ENCODE peak calls at places on chromosome 11, in seven cellular contexts. One of them, this sample, is unnamed. For H3K4me1, the result is how much of the 10 kb centered on the place peaks cover.

GRCh38 chr11:71451596-71452353 is 1.2 kb upstream of the NADSYN1 start:
- DNase-seq in GM23338: peak
- DNase-seq in transverse colon: peak
- DNase-seq in body of pancreas: peak
- DNase-seq in HCT116: no peak
- DNase-seq in Caco-2: peak
- DNase-seq in prostate gland: no peak
- DNase-seq in this sample: no peak

GRCh38 chr11:79054636-79055035 is 386.2 kb downstream of the TENM4 start:
- DNase-seq in GM23338: no peak
- DNase-seq in prostate gland: no peak
- DNase-seq in body of pancreas: no peak
- DNase-seq in HCT116: no peak
- DNase-seq in Caco-2: no peak
- DNase-seq in transverse colon: no peak
- DNase-seq in this sample: no peak

GRCh38 chr11:14336507-14337503 is 22.2 kb downstream of the RRAS2 start:
- DNase-seq in body of pancreas: no peak
- DNase-seq in Caco-2: no peak
- DNase-seq in HCT116: peak
- DNase-seq in GM23338: no peak
- DNase-seq in prostate gland: no peak
- DNase-seq in transverse colon: no peak
- DNase-seq in this sample: no peak

GRCh38 chr11:23509023-23509422 is 648.7 kb upstream of the CCDC179 start:
- DNase-seq in GM23338: no peak
- DNase-seq in Caco-2: no peak
- DNase-seq in prostate gland: no peak
- DNase-seq in body of pancreas: no peak
- DNase-seq in HCT116: no peak
- DNase-seq in transverse colon: no peak
- DNase-seq in this sample: no peak

GRCh38 chr11:119626910-119627305 is 102.1 kb downstream of the NECTIN1 start:
- DNase-seq in transverse colon: no peak
- DNase-seq in body of pancreas: no peak
- DNase-seq in GM23338: no peak
- DNase-seq in prostate gland: no peak
- DNase-seq in HCT116: no peak
- DNase-seq in Caco-2: no peak
- DNase-seq in this sample: no peak

GRCh38 chr11:111454561-111455192 is 57.5 kb downstream of the BTG4 start:
- DNase-seq in Caco-2: peak
- DNase-seq in prostate gland: peak
- DNase-seq in GM23338: peak
- DNase-seq in body of pancreas: no peak
- DNase-seq in transverse colon: peak
- DNase-seq in HCT116: no peak
- DNase-seq in this sample: no peak

GRCh38 chr11:86869966-86870570 is 69.7 kb downstream of the PRSS23 start:
- DNase-seq in body of pancreas: peak
- DNase-seq in GM23338: peak
- DNase-seq in prostate gland: peak
- DNase-seq in HCT116: peak
- DNase-seq in Caco-2: peak
- DNase-seq in transverse colon: peak
- DNase-seq in this sample: peak

GRCh38 chr11:75524576-75525432 is 937 bp downstream of the GDPD5 start:
- DNase-seq in Caco-2: no peak
- DNase-seq in HCT116: no peak
- DNase-seq in transverse colon: peak
- DNase-seq in GM23338: peak
- DNase-seq in prostate gland: no peak
- DNase-seq in body of pancreas: peak
- DNase-seq in this sample: no peak

GRCh38 chr11:65435330-65435931 is 12.8 kb downstream of the NEAT1 start:
- DNase-seq in Caco-2: no peak
- DNase-seq in HCT116: no peak
- DNase-seq in body of pancreas: peak
- DNase-seq in prostate gland: peak
- DNase-seq in transverse colon: peak
- DNase-seq in GM23338: no peak
- DNase-seq in this sample: no peak

GRCh38 chr11:57622263-57622662 is 24.8 kb downstream of the SERPING1 start:
- DNase-seq in HCT116: no peak
- DNase-seq in transverse colon: no peak
- DNase-seq in GM23338: no peak
- DNase-seq in Caco-2: no peak
- DNase-seq in prostate gland: no peak
- DNase-seq in body of pancreas: no peak
- DNase-seq in this sample: no peak

DNA sequence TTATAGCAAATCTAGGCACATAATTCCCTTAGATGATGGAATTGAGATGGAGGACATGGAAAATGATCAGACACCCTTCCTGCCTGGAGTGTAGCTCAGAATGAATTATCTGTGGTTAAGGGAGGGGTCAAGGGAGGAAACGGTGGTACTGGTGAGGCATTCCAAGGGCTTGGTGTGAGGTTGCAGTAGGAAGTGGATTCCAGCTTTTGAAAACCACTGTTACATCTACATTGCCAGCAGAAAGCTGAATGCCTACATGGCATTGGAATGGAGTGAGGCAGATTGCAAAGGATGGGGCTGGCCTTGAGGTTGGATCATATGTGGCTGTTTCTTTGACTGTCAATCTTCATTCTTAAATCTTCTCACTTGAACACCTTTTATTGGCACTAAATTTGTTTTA is 684.4 kb downstream of the NTM start:
- DNase-seq in transverse colon: no peak
- DNase-seq in GM23338: no peak
- DNase-seq in body of pancreas: no peak
- DNase-seq in Caco-2: no peak
- DNase-seq in HCT116: no peak
- DNase-seq in prostate gland: no peak
- DNase-seq in this sample: no peak
- H3K4me1 ChIP-seq in transverse colon: under half
- H3K4me1 ChIP-seq in GM23338: under half
- H3K4me1 ChIP-seq in body of pancreas: under half
- H3K4me1 ChIP-seq in Caco-2: under half
- H3K4me1 ChIP-seq in HCT116: under half
- H3K4me1 ChIP-seq in prostate gland: under half
- H3K4me1 ChIP-seq in this sample: under half

GRCh38 chr11:108871152-108871551 is 206.3 kb downstream of the DDX10 start:
- DNase-seq in GM23338: peak
- DNase-seq in Caco-2: peak
- DNase-seq in HCT116: no peak
- DNase-seq in prostate gland: no peak
- DNase-seq in transverse colon: no peak
- DNase-seq in body of pancreas: peak
- DNase-seq in this sample: no peak
- TF ChIP-seq CTCF in GM23338: peak
- TF ChIP-seq CTCF in Caco-2: peak
- TF ChIP-seq CTCF in HCT116: peak
- TF ChIP-seq CTCF in prostate gland: peak
- TF ChIP-seq CTCF in transverse colon: no peak
- TF ChIP-seq CTCF in body of pancreas: peak
- TF ChIP-seq CTCF in this sample: no peak

DNA sequence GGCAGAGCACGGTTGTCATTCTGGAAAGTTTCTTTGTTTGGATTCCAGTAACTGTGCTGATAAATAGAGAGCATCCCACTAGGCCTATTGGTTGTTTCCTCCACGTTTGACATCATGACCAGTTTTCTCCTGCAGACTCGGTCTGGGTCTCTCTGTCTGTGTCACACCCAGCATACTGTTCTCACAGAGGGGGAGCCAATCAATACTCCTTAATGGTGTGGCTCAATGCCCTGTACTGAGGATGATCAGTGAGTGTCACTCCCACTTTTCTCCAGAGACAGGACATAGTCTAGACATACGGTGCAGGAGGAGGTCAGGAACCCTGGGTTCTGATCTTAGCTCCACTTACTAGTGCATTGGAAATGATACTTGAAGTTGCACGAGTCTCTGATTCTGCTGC is 88.2 kb upstream of the BLID start:
- DNase-seq in body of pancreas: no peak
- DNase-seq in Caco-2: no peak
- DNase-seq in transverse colon: no peak
- DNase-seq in GM23338: no peak
- DNase-seq in prostate gland: no peak
- DNase-seq in HCT116: no peak
- DNase-seq in this sample: no peak
- H3K4me3 ChIP-seq in body of pancreas: no peak
- H3K4me3 ChIP-seq in Caco-2: no peak
- H3K4me3 ChIP-seq in transverse colon: no peak
- H3K4me3 ChIP-seq in GM23338: no peak
- H3K4me3 ChIP-seq in prostate gland: no peak
- H3K4me3 ChIP-seq in HCT116: no peak
- H3K4me3 ChIP-seq in this sample: no peak

GRCh38 chr11:67418476-67419281 is 3.2 kb downstream of the CARNS1 start:
- DNase-seq in Caco-2: no peak
- DNase-seq in GM23338: no peak
- DNase-seq in HCT116: no peak
- DNase-seq in prostate gland: no peak
- DNase-seq in body of pancreas: peak
- DNase-seq in transverse colon: no peak
- DNase-seq in this sample: no peak
- H3K4me1 ChIP-seq in Caco-2: under half
- H3K4me1 ChIP-seq in GM23338: under half
- H3K4me1 ChIP-seq in HCT116: under half
- H3K4me1 ChIP-seq in prostate gland: under half
- H3K4me1 ChIP-seq in body of pancreas: half or more
- H3K4me1 ChIP-seq in transverse colon: under half
- H3K4me1 ChIP-seq in this sample: under half

GRCh38 chr11:16632295-16633200 is 105.9 kb upstream of the C11orf58 start:
- DNase-seq in transverse colon: no peak
- DNase-seq in Caco-2: no peak
- DNase-seq in HCT116: peak
- DNase-seq in prostate gland: no peak
- DNase-seq in GM23338: peak
- DNase-seq in body of pancreas: no peak
- DNase-seq in this sample: no peak
- TF ChIP-seq CTCF in transverse colon: no peak
- TF ChIP-seq CTCF in Caco-2: peak
- TF ChIP-seq CTCF in HCT116: peak
- TF ChIP-seq CTCF in prostate gland: no peak
- TF ChIP-seq CTCF in GM23338: peak
- TF ChIP-seq CTCF in body of pancreas: no peak
- TF ChIP-seq CTCF in this sample: no peak

GRCh38 chr11:59815754-59816153 is 5.2 kb upstream of the MRPL16 start:
- DNase-seq in transverse colon: no peak
- DNase-seq in prostate gland: no peak
- DNase-seq in HCT116: no peak
- DNase-seq in GM23338: peak
- DNase-seq in body of pancreas: no peak
- DNase-seq in Caco-2: no peak
- DNase-seq in this sample: no peak
- H3K4me3 ChIP-seq in transverse colon: no peak
- H3K4me3 ChIP-seq in prostate gland: no peak
- H3K4me3 ChIP-seq in HCT116: no peak
- H3K4me3 ChIP-seq in GM23338: peak
- H3K4me3 ChIP-seq in body of pancreas: no peak
- H3K4me3 ChIP-seq in Caco-2: no peak
- H3K4me3 ChIP-seq in this sample: no peak